ENCODE peak calls at places on chromosomes 7 and 10, in six cellular contexts. O is adrenal gland; H is breast epithelium; G is substantia nigra; A is CD8-positive, alpha-beta memory T cell; K is colonic mucosa. X is an unnamed sample.

GRCh38 chr7:103336781-103337180 is 7.8 kb downstream of the DNAJC2 start:
- DNase-seq in O (no peak), H (no peak), G (no peak), A (no peak), K (no peak), X (no peak)

GRCh38 chr10:13847201-13847631 is 260.5 kb downstream of the PRPF18 start:
- DNase-seq in O (no peak), H (no peak), G (no peak), A (no peak), K (no peak), X (no peak)

GRCh38 chr7:28298870-28299484 is 113.3 kb upstream of the CREB5 start:
- DNase-seq in O (peak; percentile 48), H (no peak), G (no peak), A (no peak), K (no peak), X (peak; percentile 10)

GRCh38 chr10:2920638-2921037 is 146.7 kb upstream of the PFKP start:
- DNase-seq in O (no peak), H (no peak), G (no peak), A (no peak), K (no peak), X (no peak)

GRCh38 chr7:22094413-22095304 is 149.0 kb upstream of the CDCA7L start:
- DNase-seq in O (no peak), H (no peak), G (no peak), A (no peak), K (no peak), X (no peak)

GRCh38 chr10:118712930-118713634 is 41.7 kb downstream of the CACUL1 start:
- DNase-seq in O (no peak), H (no peak), G (no peak), A (no peak), K (no peak), X (no peak)

GRCh38 chr10:131886181-131886716 is 14.6 kb upstream of the PPP2R2D start:
- DNase-seq in O (no peak), H (no peak), G (no peak), A (no peak), K (no peak), X (no peak)

GRCh38 chr10:84166620-84167288 is 6.8 kb upstream of the GPR15LG start:
- DNase-seq in O (no peak), H (no peak), G (no peak), A (no peak), K (peak; percentile 16), X (no peak)

GRCh38 chr7:125436220-125436619 is 506.6 kb upstream of the POT1 start:
- DNase-seq in O (no peak), H (no peak), G (no peak), A (no peak), K (no peak), X (no peak)

GRCh38 chr10:125991009-125991788 is 94.8 kb downstream of the FANK1 start:
- DNase-seq in O (no peak), H (no peak), G (no peak), A (no peak), K (no peak), X (no peak)

GRCh38 chr7:134787064-134787463 is 7.6 kb downstream of the CALD1 start:
- DNase-seq in O (no peak), H (no peak), G (no peak), A (no peak), K (no peak), X (no peak)

GRCh38 chr10:21317902-21318301 is 207.6 kb downstream of the SKIDA1 start:
- DNase-seq in O (no peak), H (no peak), G (no peak), A (no peak), K (no peak), X (no peak)

GRCh38 chr7:103412151-103412550 is 33.9 kb downstream of the SLC26A5 start:
- DNase-seq in O (no peak), H (no peak), G (no peak), A (no peak), K (no peak), X (no peak)

GRCh38 chr10:130553846-130554245 is 417.7 kb downstream of the GLRX3 start:
- DNase-seq in O (no peak), H (no peak), G (no peak), A (no peak), K (no peak), X (no peak)

GRCh38 chr7:104928721-104929400 is 85.1 kb upstream of the KMT2E start:
- DNase-seq in O (no peak), H (no peak), G (no peak), A (no peak), K (no peak), X (no peak)

GRCh38 chr7:107599262-107599661 is 19.2 kb downstream of the BCAP29 start:
- DNase-seq in O (no peak), H (no peak), G (no peak), A (no peak), K (no peak), X (no peak)

GRCh38 chr10:3500408-3500856 is 284.6 kb downstream of the KLF6 start:
- DNase-seq in O (peak; percentile 89), H (no peak), G (peak; percentile 28), A (no peak), K (no peak), X (peak; percentile 58)

GRCh38 chr7:158809596-158809995 is 19.7 kb downstream of the ESYT2 start:
- DNase-seq in O (no peak), H (no peak), G (no peak), A (no peak), K (no peak), X (no peak)

GRCh38 chr7:51035696-51036095 is 253.0 kb upstream of the GRB10 start:
- DNase-seq in O (no peak), H (no peak), G (no peak), A (no peak), K (no peak), X (no peak)

GRCh38 chr10:79153753-79154152 is 85.0 kb downstream of the ZMIZ1 start:
- DNase-seq in O (peak; percentile 90), H (no peak), G (no peak), A (no peak), K (no peak), X (peak; percentile 42)
- H3K27ac ChIP-seq in O (peak overlapping the region; percentile 89), H (peak overlapping the region; percentile 98), G (peak overlapping the region; percentile 43), A (no peak overlapping the region), K (no peak overlapping the region), X (no peak overlapping the region)

DNA sequence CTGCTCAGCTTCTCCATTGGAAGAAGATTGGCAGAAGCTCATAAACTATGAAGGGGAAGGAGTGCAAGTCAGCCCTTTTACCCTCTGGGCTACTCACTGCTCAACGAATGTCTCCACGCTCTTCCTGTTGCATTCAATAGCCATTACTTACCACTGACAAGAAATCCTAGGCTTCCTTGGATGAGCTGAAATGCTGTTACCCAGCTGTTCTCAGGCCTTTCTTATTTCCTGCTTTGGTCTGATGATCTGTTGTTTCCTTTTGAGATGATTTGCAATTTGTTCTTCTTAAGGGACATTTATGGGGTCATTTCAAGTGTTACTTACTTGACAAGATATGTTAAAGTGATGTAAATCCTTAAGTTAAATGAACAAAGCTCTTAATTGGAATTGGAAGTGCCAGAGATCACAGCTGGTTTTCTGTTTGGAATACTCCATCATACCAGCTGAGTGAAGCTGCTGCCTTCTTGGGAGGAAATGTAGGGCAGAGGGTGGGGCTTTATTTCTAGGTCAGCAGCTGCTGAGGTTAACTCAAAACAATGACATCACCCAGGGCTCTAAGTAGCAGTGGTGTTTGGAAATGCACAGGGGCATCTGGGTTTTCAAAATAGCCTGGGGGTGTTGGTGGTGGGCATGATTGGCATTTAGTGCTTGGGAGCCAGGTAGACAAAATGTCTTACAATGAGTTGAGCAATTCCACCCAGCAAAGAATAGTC is 169.9 kb downstream of the PRKCQ start:
- DNase-seq in O (peak; percentile 55), H (no peak), G (no peak), A (peak; percentile 30), K (peak; percentile 53), X (no peak)
- H3K27ac ChIP-seq in O (peak overlapping the region; percentile 49), H (peak overlapping the region; percentile 79), G (no peak overlapping the region), A (peak overlapping the region; percentile 52), K (peak overlapping the region; percentile 61), X (no peak overlapping the region)

GRCh38 chr7:128793184-128793552 is 1.4 kb downstream of the CCDC136 start:
- DNase-seq in O (no peak), H (no peak), G (no peak), A (no peak), K (no peak), X (no peak)

GRCh38 chr7:128791968-128792319 is at the start of gene CCDC136:
- DNase-seq in O (no peak), H (no peak), G (no peak), A (no peak), K (no peak), X (no peak)

GRCh38 chr7:128792471-128793183 is 859 bp downstream of the CCDC136 start:
- DNase-seq in O (no peak), H (no peak), G (no peak), A (no peak), K (no peak), X (no peak)

GRCh38 chr7:128790297-128791037 is 1.3 kb upstream of the CCDC136 start:
- DNase-seq in O (no peak), H (no peak), G (no peak), A (no peak), K (no peak), X (no peak)

DNA sequence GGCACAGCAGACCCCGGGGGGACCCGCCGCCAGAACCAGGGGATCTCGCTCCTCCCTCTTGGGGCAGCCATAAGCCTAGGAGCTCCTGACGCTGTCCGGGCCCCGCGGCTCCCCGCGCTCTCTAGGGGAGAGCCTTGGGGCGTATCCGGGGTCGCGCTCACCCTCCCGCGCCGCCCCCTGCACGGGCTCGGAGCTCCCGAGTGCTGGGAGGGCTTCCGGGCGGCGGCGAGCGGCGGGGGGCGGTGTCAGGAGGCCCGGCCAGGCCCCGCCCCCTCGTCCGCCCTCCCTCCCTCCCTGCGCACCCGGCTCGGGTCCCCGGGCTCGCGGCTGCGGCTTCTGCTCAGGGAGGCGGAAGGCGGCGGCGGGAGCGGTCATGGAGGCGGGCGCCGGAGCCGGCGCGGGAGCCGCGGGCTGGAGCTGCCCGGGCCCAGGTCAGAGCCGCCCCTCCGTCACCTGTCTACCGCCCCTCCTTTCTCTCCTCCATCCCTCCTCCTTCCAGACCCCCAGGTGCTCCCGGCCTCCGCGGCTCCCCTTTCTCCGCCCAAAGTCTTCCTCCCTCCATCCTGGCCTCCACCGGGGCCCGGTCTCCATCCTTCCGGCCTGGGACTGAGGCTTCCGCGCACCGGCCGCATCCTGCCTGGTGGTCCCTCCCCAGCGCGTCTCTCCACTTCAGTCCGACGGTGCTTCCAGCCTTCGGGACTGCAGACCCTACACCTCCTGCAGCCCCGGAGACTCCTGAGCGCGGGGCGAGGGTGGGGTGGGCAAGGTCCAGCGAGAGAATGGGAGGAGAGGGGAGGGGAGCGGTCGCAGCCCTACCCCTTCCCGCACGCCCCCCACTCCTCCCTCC is 424 bp upstream of the CCDC136 start:
- DNase-seq in O (peak; percentile 65), H (no peak), G (no peak), A (peak; percentile 77), K (peak; percentile 79), X (no peak)
- H3K27ac ChIP-seq in O (no peak overlapping the region), H (peak overlapping the region; percentile 16), G (peak overlapping the region; percentile 67), A (peak overlapping the region; percentile 51), K (no peak overlapping the region), X (no peak overlapping the region)

GRCh38 chr10:68934994-68935393 is 21.0 kb upstream of the DDX21 start:
- DNase-seq in O (no peak), H (no peak), G (no peak), A (no peak), K (no peak), X (no peak)

GRCh38 chr10:68938884-68939283 is 17.1 kb upstream of the DDX21 start:
- DNase-seq in O (no peak), H (no peak), G (no peak), A (no peak), K (no peak), X (no peak)

DNA sequence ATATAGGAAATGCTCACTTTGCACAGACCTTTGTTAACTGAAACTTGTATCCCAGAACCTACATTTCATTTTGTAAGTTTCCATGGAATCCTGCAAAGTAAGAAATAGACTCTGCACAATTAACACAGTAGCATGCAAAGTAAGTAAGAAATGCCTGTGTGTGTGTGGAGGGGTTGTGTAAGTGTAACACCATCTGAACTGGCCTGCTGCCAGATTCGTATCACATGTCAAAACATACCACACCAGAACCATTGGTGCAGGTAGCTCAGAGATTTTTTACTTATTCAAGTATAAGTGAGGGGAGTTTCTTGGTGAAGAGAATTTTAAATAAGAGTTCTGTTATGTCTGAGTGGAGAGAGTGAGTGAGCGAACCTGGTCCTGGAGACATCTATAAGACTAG is 17.9 kb upstream of the DDX21 start:
- DNase-seq in O (peak; percentile 29), H (no peak), G (no peak), A (no peak), K (no peak), X (no peak)
- H3K27ac ChIP-seq in O (no peak overlapping the region), H (no peak overlapping the region), G (no peak overlapping the region), A (no peak overlapping the region), K (no peak overlapping the region), X (no peak overlapping the region)